ENCODE peak calls at places on chromosomes 1 and 21, in ten cellular contexts. One of them, this sample, is unnamed.

GRCh38 chr1:154989195-154989860 is 4.1 kb upstream of the LENEP start:
- DNase-seq in Daoy: no peak
- DNase-seq in activated T-cell treated with anti-CD3 and anti-CD28 coated beads, Interleukin-2, amount 50 U/mL, for 72 hours: no peak
- DNase-seq in 8988T: no peak
- DNase-seq in RWPE1: no peak
- DNase-seq in effector CD4-positive, alpha-beta T cell: no peak
- DNase-seq in stimulated activated CD8-positive, alpha-beta memory T cell treated with anti-CD3 and anti-CD28 coated beads, Interleukin-4, amount 100 ng/mL, for 4 hours: no peak
- DNase-seq in heart right ventricle: no peak
- DNase-seq in GM13977: no peak
- DNase-seq in A549: no peak
- DNase-seq in this sample: no peak

GRCh38 chr1:177355575-177355974 is 184.8 kb downstream of the BRINP2 start:
- DNase-seq in heart right ventricle: no peak
- DNase-seq in Daoy: peak; percentile 43
- DNase-seq in RWPE1: peak; percentile 22
- DNase-seq in 8988T: no peak
- DNase-seq in stimulated activated CD8-positive, alpha-beta memory T cell treated with anti-CD3 and anti-CD28 coated beads, Interleukin-4, amount 100 ng/mL, for 4 hours: no peak
- DNase-seq in activated T-cell treated with anti-CD3 and anti-CD28 coated beads, Interleukin-2, amount 50 U/mL, for 72 hours: no peak
- DNase-seq in GM13977: peak; percentile 11
- DNase-seq in effector CD4-positive, alpha-beta T cell: no peak
- DNase-seq in A549: peak; percentile 13
- DNase-seq in this sample: peak; percentile 41

GRCh38 chr1:109793089-109793485 is 29.4 kb upstream of the EPS8L3 start:
- DNase-seq in effector CD4-positive, alpha-beta T cell: no peak
- DNase-seq in GM13977: no peak
- DNase-seq in activated T-cell treated with anti-CD3 and anti-CD28 coated beads, Interleukin-2, amount 50 U/mL, for 72 hours: no peak
- DNase-seq in Daoy: no peak
- DNase-seq in RWPE1: no peak
- DNase-seq in stimulated activated CD8-positive, alpha-beta memory T cell treated with anti-CD3 and anti-CD28 coated beads, Interleukin-4, amount 100 ng/mL, for 4 hours: no peak
- DNase-seq in A549: no peak
- DNase-seq in heart right ventricle: no peak
- DNase-seq in 8988T: no peak
- DNase-seq in this sample: no peak

GRCh38 chr1:203593723-203594122 is 32.9 kb upstream of the ATP2B4 start:
- DNase-seq in RWPE1: no peak
- DNase-seq in effector CD4-positive, alpha-beta T cell: peak; percentile 47
- DNase-seq in activated T-cell treated with anti-CD3 and anti-CD28 coated beads, Interleukin-2, amount 50 U/mL, for 72 hours: peak; percentile 63
- DNase-seq in A549: peak; percentile 46
- DNase-seq in heart right ventricle: no peak
- DNase-seq in 8988T: peak; percentile 49
- DNase-seq in Daoy: peak; percentile 68
- DNase-seq in stimulated activated CD8-positive, alpha-beta memory T cell treated with anti-CD3 and anti-CD28 coated beads, Interleukin-4, amount 100 ng/mL, for 4 hours: peak; percentile 37
- DNase-seq in GM13977: peak; percentile 38
- DNase-seq in this sample: peak; percentile 62

GRCh38 chr1:55311057-55311631 is 96.0 kb upstream of the USP24 start:
- DNase-seq in GM13977: no peak
- DNase-seq in effector CD4-positive, alpha-beta T cell: no peak
- DNase-seq in RWPE1: peak; percentile 5
- DNase-seq in stimulated activated CD8-positive, alpha-beta memory T cell treated with anti-CD3 and anti-CD28 coated beads, Interleukin-4, amount 100 ng/mL, for 4 hours: no peak
- DNase-seq in 8988T: no peak
- DNase-seq in activated T-cell treated with anti-CD3 and anti-CD28 coated beads, Interleukin-2, amount 50 U/mL, for 72 hours: no peak
- DNase-seq in Daoy: peak; percentile 77
- DNase-seq in A549: peak; percentile 63
- DNase-seq in heart right ventricle: no peak
- DNase-seq in this sample: no peak

GRCh38 chr1:153934746-153935145 is 11.8 kb downstream of the DENND4B start:
- DNase-seq in stimulated activated CD8-positive, alpha-beta memory T cell treated with anti-CD3 and anti-CD28 coated beads, Interleukin-4, amount 100 ng/mL, for 4 hours: no peak
- DNase-seq in RWPE1: no peak
- DNase-seq in GM13977: no peak
- DNase-seq in 8988T: no peak
- DNase-seq in effector CD4-positive, alpha-beta T cell: no peak
- DNase-seq in Daoy: no peak
- DNase-seq in heart right ventricle: no peak
- DNase-seq in A549: no peak
- DNase-seq in activated T-cell treated with anti-CD3 and anti-CD28 coated beads, Interleukin-2, amount 50 U/mL, for 72 hours: no peak
- DNase-seq in this sample: no peak

GRCh38 chr1:199273837-199274379 is 635.1 kb downstream of the PTPRC start:
- DNase-seq in GM13977: peak; percentile 2
- DNase-seq in effector CD4-positive, alpha-beta T cell: no peak
- DNase-seq in activated T-cell treated with anti-CD3 and anti-CD28 coated beads, Interleukin-2, amount 50 U/mL, for 72 hours: no peak
- DNase-seq in stimulated activated CD8-positive, alpha-beta memory T cell treated with anti-CD3 and anti-CD28 coated beads, Interleukin-4, amount 100 ng/mL, for 4 hours: no peak
- DNase-seq in Daoy: peak; percentile 38
- DNase-seq in A549: no peak
- DNase-seq in heart right ventricle: no peak
- DNase-seq in RWPE1: peak; percentile 30
- DNase-seq in 8988T: no peak
- DNase-seq in this sample: peak; percentile 43

GRCh38 chr1:6471969-6472368 is 6.0 kb upstream of the TNFRSF25 start:
- DNase-seq in A549: no peak
- DNase-seq in heart right ventricle: no peak
- DNase-seq in 8988T: no peak
- DNase-seq in GM13977: no peak
- DNase-seq in stimulated activated CD8-positive, alpha-beta memory T cell treated with anti-CD3 and anti-CD28 coated beads, Interleukin-4, amount 100 ng/mL, for 4 hours: no peak
- DNase-seq in RWPE1: peak; percentile 68
- DNase-seq in activated T-cell treated with anti-CD3 and anti-CD28 coated beads, Interleukin-2, amount 50 U/mL, for 72 hours: no peak
- DNase-seq in Daoy: no peak
- DNase-seq in effector CD4-positive, alpha-beta T cell: no peak
- DNase-seq in this sample: no peak

GRCh38 chr1:65412984-65413375 is 7.5 kb upstream of the LEPR start:
- DNase-seq in effector CD4-positive, alpha-beta T cell: no peak
- DNase-seq in activated T-cell treated with anti-CD3 and anti-CD28 coated beads, Interleukin-2, amount 50 U/mL, for 72 hours: no peak
- DNase-seq in Daoy: no peak
- DNase-seq in A549: no peak
- DNase-seq in GM13977: no peak
- DNase-seq in stimulated activated CD8-positive, alpha-beta memory T cell treated with anti-CD3 and anti-CD28 coated beads, Interleukin-4, amount 100 ng/mL, for 4 hours: no peak
- DNase-seq in RWPE1: no peak
- DNase-seq in 8988T: no peak
- DNase-seq in heart right ventricle: no peak
- DNase-seq in this sample: peak; percentile 64

GRCh38 chr1:14682941-14683340 is 84.5 kb downstream of the KAZN start:
- DNase-seq in 8988T: no peak
- DNase-seq in activated T-cell treated with anti-CD3 and anti-CD28 coated beads, Interleukin-2, amount 50 U/mL, for 72 hours: no peak
- DNase-seq in A549: no peak
- DNase-seq in RWPE1: no peak
- DNase-seq in effector CD4-positive, alpha-beta T cell: no peak
- DNase-seq in stimulated activated CD8-positive, alpha-beta memory T cell treated with anti-CD3 and anti-CD28 coated beads, Interleukin-4, amount 100 ng/mL, for 4 hours: no peak
- DNase-seq in GM13977: no peak
- DNase-seq in heart right ventricle: no peak
- DNase-seq in Daoy: no peak
- DNase-seq in this sample: no peak

GRCh38 chr1:17540255-17541001 is 930 bp downstream of the ARHGEF10L start:
- DNase-seq in effector CD4-positive, alpha-beta T cell: no peak
- DNase-seq in A549: no peak
- DNase-seq in heart right ventricle: peak; percentile 46
- DNase-seq in activated T-cell treated with anti-CD3 and anti-CD28 coated beads, Interleukin-2, amount 50 U/mL, for 72 hours: no peak
- DNase-seq in RWPE1: no peak
- DNase-seq in 8988T: no peak
- DNase-seq in stimulated activated CD8-positive, alpha-beta memory T cell treated with anti-CD3 and anti-CD28 coated beads, Interleukin-4, amount 100 ng/mL, for 4 hours: no peak
- DNase-seq in Daoy: peak; percentile 76
- DNase-seq in GM13977: no peak
- DNase-seq in this sample: no peak

GRCh38 chr1:227929746-227930472 is 17.8 kb downstream of the WNT9A start:
- DNase-seq in activated T-cell treated with anti-CD3 and anti-CD28 coated beads, Interleukin-2, amount 50 U/mL, for 72 hours: no peak
- DNase-seq in A549: peak; percentile 50
- DNase-seq in RWPE1: no peak
- DNase-seq in 8988T: no peak
- DNase-seq in heart right ventricle: no peak
- DNase-seq in Daoy: no peak
- DNase-seq in effector CD4-positive, alpha-beta T cell: no peak
- DNase-seq in stimulated activated CD8-positive, alpha-beta memory T cell treated with anti-CD3 and anti-CD28 coated beads, Interleukin-4, amount 100 ng/mL, for 4 hours: no peak
- DNase-seq in GM13977: no peak
- DNase-seq in this sample: no peak

GRCh38 chr21:33308586-33309490 is 15.9 kb upstream of the IFNAR1 start:
- DNase-seq in activated T-cell treated with anti-CD3 and anti-CD28 coated beads, Interleukin-2, amount 50 U/mL, for 72 hours: no peak
- DNase-seq in RWPE1: no peak
- DNase-seq in stimulated activated CD8-positive, alpha-beta memory T cell treated with anti-CD3 and anti-CD28 coated beads, Interleukin-4, amount 100 ng/mL, for 4 hours: no peak
- DNase-seq in GM13977: no peak
- DNase-seq in heart right ventricle: no peak
- DNase-seq in 8988T: no peak
- DNase-seq in Daoy: no peak
- DNase-seq in effector CD4-positive, alpha-beta T cell: no peak
- DNase-seq in A549: no peak
- DNase-seq in this sample: no peak

GRCh38 chr21:41726970-41727783 is 39.7 kb downstream of the RIPK4 start:
- DNase-seq in RWPE1: peak; percentile 86
- DNase-seq in stimulated activated CD8-positive, alpha-beta memory T cell treated with anti-CD3 and anti-CD28 coated beads, Interleukin-4, amount 100 ng/mL, for 4 hours: no peak
- DNase-seq in GM13977: no peak
- DNase-seq in effector CD4-positive, alpha-beta T cell: no peak
- DNase-seq in activated T-cell treated with anti-CD3 and anti-CD28 coated beads, Interleukin-2, amount 50 U/mL, for 72 hours: no peak
- DNase-seq in Daoy: peak; percentile 94
- DNase-seq in 8988T: no peak
- DNase-seq in heart right ventricle: peak; percentile 55
- DNase-seq in A549: peak; percentile 36
- DNase-seq in this sample: peak; percentile 93

GRCh38 chr1:44676484-44677200 is 2.1 kb downstream of the ARMH1 start:
- DNase-seq in heart right ventricle: no peak
- DNase-seq in RWPE1: no peak
- DNase-seq in effector CD4-positive, alpha-beta T cell: no peak
- DNase-seq in Daoy: no peak
- DNase-seq in GM13977: no peak
- DNase-seq in stimulated activated CD8-positive, alpha-beta memory T cell treated with anti-CD3 and anti-CD28 coated beads, Interleukin-4, amount 100 ng/mL, for 4 hours: no peak
- DNase-seq in activated T-cell treated with anti-CD3 and anti-CD28 coated beads, Interleukin-2, amount 50 U/mL, for 72 hours: no peak
- DNase-seq in A549: peak; percentile 37
- DNase-seq in 8988T: no peak
- DNase-seq in this sample: no peak

GRCh38 chr1:29542476-29543015 is 306.2 kb downstream of the PTPRU start:
- DNase-seq in activated T-cell treated with anti-CD3 and anti-CD28 coated beads, Interleukin-2, amount 50 U/mL, for 72 hours: no peak
- DNase-seq in GM13977: no peak
- DNase-seq in A549: no peak
- DNase-seq in 8988T: no peak
- DNase-seq in effector CD4-positive, alpha-beta T cell: no peak
- DNase-seq in stimulated activated CD8-positive, alpha-beta memory T cell treated with anti-CD3 and anti-CD28 coated beads, Interleukin-4, amount 100 ng/mL, for 4 hours: no peak
- DNase-seq in Daoy: no peak
- DNase-seq in heart right ventricle: no peak
- DNase-seq in RWPE1: no peak
- DNase-seq in this sample: no peak

GRCh38 chr21:39313042-39313456 is 383 bp downstream of the BRWD1 start:
- DNase-seq in A549: no peak
- DNase-seq in 8988T: peak; percentile 15
- DNase-seq in effector CD4-positive, alpha-beta T cell: peak; percentile 11
- DNase-seq in heart right ventricle: peak; percentile 19
- DNase-seq in stimulated activated CD8-positive, alpha-beta memory T cell treated with anti-CD3 and anti-CD28 coated beads, Interleukin-4, amount 100 ng/mL, for 4 hours: no peak
- DNase-seq in activated T-cell treated with anti-CD3 and anti-CD28 coated beads, Interleukin-2, amount 50 U/mL, for 72 hours: no peak
- DNase-seq in GM13977: peak; percentile 43
- DNase-seq in Daoy: peak; percentile 40
- DNase-seq in RWPE1: peak; percentile 39
- DNase-seq in this sample: no peak

GRCh38 chr1:100034465-100034864 is 64.7 kb downstream of the SLC35A3 start:
- DNase-seq in Daoy: no peak
- DNase-seq in stimulated activated CD8-positive, alpha-beta memory T cell treated with anti-CD3 and anti-CD28 coated beads, Interleukin-4, amount 100 ng/mL, for 4 hours: no peak
- DNase-seq in heart right ventricle: no peak
- DNase-seq in RWPE1: peak; percentile 40
- DNase-seq in 8988T: peak; percentile 15
- DNase-seq in GM13977: peak; percentile 42
- DNase-seq in activated T-cell treated with anti-CD3 and anti-CD28 coated beads, Interleukin-2, amount 50 U/mL, for 72 hours: no peak
- DNase-seq in A549: peak; percentile 31
- DNase-seq in effector CD4-positive, alpha-beta T cell: no peak
- DNase-seq in this sample: no peak

GRCh38 chr1:67919714-67920113 is 86.4 kb upstream of the GNG12 start:
- DNase-seq in stimulated activated CD8-positive, alpha-beta memory T cell treated with anti-CD3 and anti-CD28 coated beads, Interleukin-4, amount 100 ng/mL, for 4 hours: no peak
- DNase-seq in 8988T: no peak
- DNase-seq in heart right ventricle: no peak
- DNase-seq in GM13977: no peak
- DNase-seq in Daoy: no peak
- DNase-seq in RWPE1: no peak
- DNase-seq in activated T-cell treated with anti-CD3 and anti-CD28 coated beads, Interleukin-2, amount 50 U/mL, for 72 hours: no peak
- DNase-seq in effector CD4-positive, alpha-beta T cell: no peak
- DNase-seq in A549: no peak
- DNase-seq in this sample: no peak

GRCh38 chr1:200729863-200730262 is 8.8 kb upstream of the CAMSAP2 start:
- DNase-seq in GM13977: no peak
- DNase-seq in heart right ventricle: no peak
- DNase-seq in 8988T: no peak
- DNase-seq in RWPE1: no peak
- DNase-seq in A549: no peak
- DNase-seq in effector CD4-positive, alpha-beta T cell: no peak
- DNase-seq in Daoy: no peak
- DNase-seq in stimulated activated CD8-positive, alpha-beta memory T cell treated with anti-CD3 and anti-CD28 coated beads, Interleukin-4, amount 100 ng/mL, for 4 hours: no peak
- DNase-seq in activated T-cell treated with anti-CD3 and anti-CD28 coated beads, Interleukin-2, amount 50 U/mL, for 72 hours: no peak
- DNase-seq in this sample: no peak

GRCh38 chr1:4702927-4703326 is 48.5 kb downstream of the AJAP1 start:
- DNase-seq in 8988T: no peak
- DNase-seq in effector CD4-positive, alpha-beta T cell: no peak
- DNase-seq in stimulated activated CD8-positive, alpha-beta memory T cell treated with anti-CD3 and anti-CD28 coated beads, Interleukin-4, amount 100 ng/mL, for 4 hours: no peak
- DNase-seq in GM13977: no peak
- DNase-seq in heart right ventricle: no peak
- DNase-seq in activated T-cell treated with anti-CD3 and anti-CD28 coated beads, Interleukin-2, amount 50 U/mL, for 72 hours: no peak
- DNase-seq in RWPE1: peak; percentile 82
- DNase-seq in A549: no peak
- DNase-seq in Daoy: peak; percentile 49
- DNase-seq in this sample: peak; percentile 2

GRCh38 chr1:58443986-58444603 is 102.4 kb downstream of the OMA1 start:
- DNase-seq in Daoy: no peak
- DNase-seq in heart right ventricle: no peak
- DNase-seq in effector CD4-positive, alpha-beta T cell: no peak
- DNase-seq in A549: no peak
- DNase-seq in stimulated activated CD8-positive, alpha-beta memory T cell treated with anti-CD3 and anti-CD28 coated beads, Interleukin-4, amount 100 ng/mL, for 4 hours: no peak
- DNase-seq in activated T-cell treated with anti-CD3 and anti-CD28 coated beads, Interleukin-2, amount 50 U/mL, for 72 hours: no peak
- DNase-seq in 8988T: no peak
- DNase-seq in RWPE1: no peak
- DNase-seq in GM13977: no peak
- DNase-seq in this sample: no peak

GRCh38 chr1:153001382-153001781 is at the start of gene SPRR3:
- DNase-seq in 8988T: no peak
- DNase-seq in effector CD4-positive, alpha-beta T cell: no peak
- DNase-seq in A549: no peak
- DNase-seq in heart right ventricle: no peak
- DNase-seq in RWPE1: no peak
- DNase-seq in activated T-cell treated with anti-CD3 and anti-CD28 coated beads, Interleukin-2, amount 50 U/mL, for 72 hours: no peak
- DNase-seq in Daoy: no peak
- DNase-seq in GM13977: no peak
- DNase-seq in stimulated activated CD8-positive, alpha-beta memory T cell treated with anti-CD3 and anti-CD28 coated beads, Interleukin-4, amount 100 ng/mL, for 4 hours: no peak
- DNase-seq in this sample: no peak

GRCh38 chr1:238701024-238701423 is 685.3 kb upstream of the CHRM3 start:
- DNase-seq in Daoy: no peak
- DNase-seq in heart right ventricle: no peak
- DNase-seq in 8988T: no peak
- DNase-seq in stimulated activated CD8-positive, alpha-beta memory T cell treated with anti-CD3 and anti-CD28 coated beads, Interleukin-4, amount 100 ng/mL, for 4 hours: no peak
- DNase-seq in RWPE1: no peak
- DNase-seq in effector CD4-positive, alpha-beta T cell: no peak
- DNase-seq in activated T-cell treated with anti-CD3 and anti-CD28 coated beads, Interleukin-2, amount 50 U/mL, for 72 hours: no peak
- DNase-seq in A549: peak; percentile 1
- DNase-seq in GM13977: no peak
- DNase-seq in this sample: peak; percentile 2

GRCh38 chr1:234875953-234876814 is 252.5 kb downstream of the TOMM20 start:
- DNase-seq in activated T-cell treated with anti-CD3 and anti-CD28 coated beads, Interleukin-2, amount 50 U/mL, for 72 hours: peak; percentile 60
- DNase-seq in Daoy: no peak
- DNase-seq in A549: peak; percentile 75
- DNase-seq in RWPE1: no peak
- DNase-seq in GM13977: peak; percentile 63
- DNase-seq in effector CD4-positive, alpha-beta T cell: no peak
- DNase-seq in heart right ventricle: no peak
- DNase-seq in stimulated activated CD8-positive, alpha-beta memory T cell treated with anti-CD3 and anti-CD28 coated beads, Interleukin-4, amount 100 ng/mL, for 4 hours: no peak
- DNase-seq in 8988T: no peak
- DNase-seq in this sample: no peak

GRCh38 chr1:182299728-182300581 is 91.6 kb downstream of the GLUL start:
- DNase-seq in A549: no peak
- DNase-seq in GM13977: no peak
- DNase-seq in effector CD4-positive, alpha-beta T cell: no peak
- DNase-seq in Daoy: peak; percentile 17
- DNase-seq in heart right ventricle: peak; percentile 48
- DNase-seq in RWPE1: peak; percentile 20
- DNase-seq in activated T-cell treated with anti-CD3 and anti-CD28 coated beads, Interleukin-2, amount 50 U/mL, for 72 hours: peak; percentile 46
- DNase-seq in 8988T: no peak
- DNase-seq in stimulated activated CD8-positive, alpha-beta memory T cell treated with anti-CD3 and anti-CD28 coated beads, Interleukin-4, amount 100 ng/mL, for 4 hours: no peak
- DNase-seq in this sample: peak; percentile 14